ENCODE peak calls at places on chromosomes 13 and 19, in six cellular contexts. B is Caco-2, J is uterus, I is BE2C, P is HCT116, M is cardiac muscle cell. L is an unnamed sample.
A peak's percentile ranks its signal among the peaks of the same experiment; 100 is the strongest.

GRCh38 chr19:17346109-17346671 is 8.8 kb downstream of the GTPBP3 start:
- DNase-seq in P (peak; percentile 60), I (peak; percentile 78), M (peak; percentile 77), B (peak; percentile 65), J (peak; percentile 82), L (no peak)

GRCh38 chr13:94598281-94598680 is 2.3 kb upstream of the TGDS start:
- DNase-seq in M (no peak), J (no peak), B (no peak), P (no peak), I (no peak), L (no peak)

GRCh38 chr13:65725001-65725400 is 1505.1 kb downstream of the PCDH9 start:
- DNase-seq in B (no peak), P (no peak), J (no peak), I (no peak), M (peak; percentile 24), L (peak; percentile 5)

GRCh38 chr13:90293793-90294361 is 1053.6 kb upstream of the MIR17HG start:
- DNase-seq in B (no peak), M (no peak), J (no peak), I (no peak), P (no peak), L (no peak)

GRCh38 chr13:97254809-97255208 is 32.7 kb downstream of the MBNL2 start:
- DNase-seq in M (no peak), B (no peak), J (no peak), P (peak; percentile 93), I (no peak), L (no peak)

GRCh38 chr13:47816835-47817234 is 184.2 kb downstream of the SUCLA2 start:
- DNase-seq in M (no peak), B (no peak), J (no peak), I (no peak), P (no peak), L (no peak)

GRCh38 chr19:49409441-49410029 is 13.7 kb downstream of the PTH2 start:
- DNase-seq in M (no peak), J (no peak), B (no peak), I (no peak), P (no peak), L (no peak)

GRCh38 chr13:36750946-36751345 is 68.1 kb upstream of the RFXAP start:
- DNase-seq in P (no peak), J (no peak), B (no peak), I (no peak), M (no peak), L (no peak)

GRCh38 chr13:31468114-31468902 is 268.5 kb downstream of the B3GLCT start:
- DNase-seq in P (no peak), B (no peak), I (no peak), M (no peak), J (no peak), L (no peak)

GRCh38 chr13:26185720-26186119 is 36.4 kb downstream of the RNF6 start:
- DNase-seq in B (no peak), M (no peak), J (no peak), P (no peak), I (no peak), L (no peak)

GRCh38 chr19:33375156-33375744 is 1.7 kb downstream of the CEBPG start:
- DNase-seq in J (no peak), P (no peak), B (no peak), M (no peak), I (no peak), L (no peak)

GRCh38 chr13:74025369-74025768 is 108.8 kb downstream of the KLF12 start:
- DNase-seq in J (no peak), P (no peak), M (no peak), I (no peak), B (no peak), L (no peak)

GRCh38 chr19:53157601-53158000 is 1.3 kb downstream of the ZNF347 start:
- DNase-seq in J (no peak), P (no peak), I (no peak), M (peak; percentile 17), B (no peak), L (no peak)

GRCh38 chr13:58434943-58435342 is 803.4 kb downstream of the PCDH17 start:
- DNase-seq in M (no peak), B (no peak), I (no peak), J (no peak), P (no peak), L (no peak)

GRCh38 chr19:6710273-6711077 is 10.0 kb downstream of the C3 start:
- DNase-seq in M (no peak), I (no peak), J (no peak), B (no peak), P (no peak), L (no peak)

GRCh38 chr13:97269603-97270002 is 47.5 kb downstream of the MBNL2 start:
- DNase-seq in M (no peak), I (no peak), P (no peak), J (no peak), B (no peak), L (no peak)

GRCh38 chr19:1295169-1296012 is 9.7 kb downstream of the EFNA2 start:
- DNase-seq in M (peak; percentile 36), B (peak; percentile 38), J (no peak), I (peak; percentile 74), P (no peak), L (no peak)

GRCh38 chr13:103772576-103772975 is 706.4 kb upstream of the SLC10A2 start:
- DNase-seq in P (no peak), J (no peak), M (no peak), B (no peak), I (no peak), L (no peak)

GRCh38 chr19:48735031-48735615 is 5.3 kb downstream of the RASIP1 start:
- DNase-seq in B (peak; percentile 86), I (no peak), P (no peak), M (peak; percentile 79), J (no peak), L (no peak)

GRCh38 chr19:53555352-53555751 is 17.4 kb downstream of the ZNF331 start:
- DNase-seq in B (no peak), M (no peak), I (no peak), P (no peak), J (no peak), L (no peak)

GRCh38 chr13:28820099-28821051 is at the start of gene MTUS2:
- DNase-seq in I (no peak), M (peak; percentile 44), B (no peak), J (no peak), P (no peak), L (no peak)

GRCh38 chr13:37495046-37495445 is 103.5 kb downstream of the POSTN start:
- DNase-seq in P (no peak), J (no peak), B (no peak), M (no peak), I (no peak), L (no peak)

GRCh38 chr19:15265849-15266248 is 33.6 kb upstream of the EPHX3 start:
- DNase-seq in I (peak; percentile 78), M (no peak), P (no peak), B (no peak), J (peak; percentile 95), L (peak; percentile 96)

GRCh38 chr13:91776650-91777193 is 378.3 kb downstream of the GPC5 start:
- DNase-seq in I (no peak), M (no peak), B (no peak), J (no peak), P (no peak), L (no peak)

GRCh38 chr19:38687837-38688378 is 40.5 kb downstream of the ACTN4 start:
- DNase-seq in I (no peak), B (no peak), J (no peak), M (no peak), P (no peak), L (no peak)

GRCh38 chr19:38684862-38685665 is 37.6 kb downstream of the ACTN4 start:
- DNase-seq in I (no peak), J (no peak), B (no peak), M (no peak), P (no peak), L (no peak)

GRCh38 chr19:38684078-38684861 is 36.8 kb downstream of the ACTN4 start:
- DNase-seq in J (peak; percentile 80), P (peak; percentile 93), M (no peak), B (peak; percentile 92), I (no peak), L (peak; percentile 91)

GRCh38 chr19:38686530-38686888 is 39.1 kb downstream of the ACTN4 start:
- DNase-seq in P (no peak), B (no peak), J (no peak), M (no peak), I (no peak), L (no peak)

GRCh38 chr19:38685666-38686529 is 38.4 kb downstream of the ACTN4 start:
- DNase-seq in P (peak; percentile 28), B (peak; percentile 77), I (no peak), J (no peak), M (peak; percentile 52), L (no peak)
- H3K4me3 ChIP-seq in P (peak overlapping the region; percentile 53), B (no peak overlapping the region), I (no peak overlapping the region), J (no peak overlapping the region), M (no peak overlapping the region), L (no peak overlapping the region)

DNA sequence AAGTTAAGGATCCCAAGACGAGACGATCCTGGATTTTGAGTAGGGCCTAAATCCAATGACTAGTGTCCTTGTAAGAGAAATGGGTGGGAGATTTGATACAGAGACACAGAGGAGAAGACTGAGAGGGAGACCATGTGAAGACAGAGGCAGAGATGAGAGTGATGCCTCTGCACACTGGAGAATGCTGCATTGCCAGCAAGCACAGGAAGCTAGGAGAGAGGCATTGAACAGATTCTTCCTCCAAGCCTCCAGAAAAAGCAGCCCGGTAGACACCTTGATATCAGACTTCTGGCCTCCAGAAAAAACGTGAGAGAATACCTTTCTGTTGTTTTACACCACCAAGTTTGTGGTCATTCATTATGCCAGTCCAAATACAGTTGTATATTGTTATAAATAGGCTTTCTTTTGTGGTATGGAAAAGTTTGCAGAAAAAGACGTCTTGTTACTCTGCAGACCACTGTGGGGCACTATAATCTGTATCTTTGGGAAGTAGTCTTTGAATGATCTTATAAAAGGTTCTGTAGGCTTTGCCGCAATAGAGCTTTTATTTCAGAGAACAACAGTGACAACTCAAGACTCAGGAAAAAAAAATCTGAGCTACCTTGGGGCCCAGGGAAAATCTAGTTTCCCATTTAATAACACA is 17.9 kb upstream of the RFC3 start:
- DNase-seq in J (no peak), P (peak; percentile 12), M (peak; percentile 25), I (no peak), B (no peak), L (no peak)
- H3K4me3 ChIP-seq in J (no peak overlapping the region), P (no peak overlapping the region), M (no peak overlapping the region), I (no peak overlapping the region), B (no peak overlapping the region), L (no peak overlapping the region)

GRCh38 chr19:41449865-41450178 is 6.9 kb downstream of the ERICH4 start:
- DNase-seq in I (no peak), P (no peak), M (no peak), B (no peak), J (no peak), L (no peak)
- H3K4me3 ChIP-seq in I (no peak overlapping the region), P (no peak overlapping the region), M (no peak overlapping the region), B (no peak overlapping the region), J (no peak overlapping the region), L (no peak overlapping the region)

DNA sequence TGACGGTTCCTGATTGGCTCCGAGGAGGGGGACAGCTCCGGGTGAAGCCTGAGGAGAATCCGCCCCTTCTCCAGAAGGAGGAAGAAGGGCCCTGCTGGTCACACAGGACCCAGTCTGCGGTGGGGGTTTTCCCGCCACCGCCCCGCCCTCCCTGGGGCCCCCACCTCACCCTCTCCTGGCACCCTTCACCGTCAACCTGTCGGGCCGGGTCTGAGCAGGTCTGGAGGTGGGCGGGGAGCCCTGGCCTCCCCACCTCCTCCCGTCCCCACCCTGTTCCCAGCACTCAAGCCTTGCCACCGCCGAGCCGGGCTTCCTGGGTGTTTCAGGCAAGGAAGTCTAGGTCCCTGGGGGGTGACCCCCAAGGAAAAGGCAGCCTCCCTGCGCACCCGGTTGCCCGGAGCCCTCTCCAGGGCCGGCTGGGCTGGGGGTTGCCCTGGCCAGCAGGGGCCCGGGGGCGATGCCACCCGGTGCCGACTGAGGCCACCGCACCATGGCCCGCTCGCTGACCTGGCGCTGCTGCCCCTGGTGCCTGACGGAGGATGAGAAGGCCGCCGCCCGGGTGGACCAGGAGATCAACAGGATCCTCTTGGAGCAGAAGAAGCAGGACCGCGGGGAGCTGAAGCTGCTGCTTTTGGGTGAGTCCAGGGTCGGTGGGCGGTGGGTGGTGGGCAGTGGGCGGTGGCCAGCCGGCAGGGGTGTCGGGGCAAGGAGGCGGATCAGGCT is at the start of gene GNA15:
- DNase-seq in J (no peak), B (no peak), P (no peak), I (no peak), M (no peak), L (no peak)
- H3K4me3 ChIP-seq in J (no peak within 1 kb of the TSS), B (no peak within 1 kb of the TSS), P (no peak within 1 kb of the TSS), I (no peak within 1 kb of the TSS), M (no peak within 1 kb of the TSS), L (no peak within 1 kb of the TSS)